ENCODE peak calls at places on chromosomes 7 and 10, in nine cellular contexts. B is spleen, Y is right lobe of liver, V is body of pancreas, A is A549, E is tibial nerve, J is Peyer's patch, S is uterus, Z is transverse colon. C is an unnamed sample.
A peak's percentile ranks its signal among the peaks of the same experiment; 100 is the strongest.

GRCh38 chr10:49649294-49649693 is 30.2 kb upstream of the C10orf53 start:
- DNase-seq in B (no peak), Y (no peak), V (no peak), A (no peak), E (no peak), J (peak; percentile 44), S (no peak), Z (no peak), C (no peak)

GRCh38 chr7:124188576-124188975 is 155.7 kb upstream of the TMEM229A start:
- DNase-seq in B (no peak), Y (no peak), V (no peak), A (no peak), E (no peak), J (no peak), S (no peak), Z (no peak), C (no peak)

GRCh38 chr10:33914746-33915145 is 580.3 kb upstream of the NRP1 start:
- DNase-seq in B (no peak), Y (no peak), V (no peak), A (no peak), E (no peak), J (no peak), S (no peak), Z (no peak), C (no peak)

GRCh38 chr7:19239951-19240350 is 94.7 kb upstream of the FERD3L start:
- DNase-seq in B (no peak), Y (no peak), V (no peak), A (no peak), E (no peak), J (no peak), S (no peak), Z (no peak), C (no peak)

GRCh38 chr10:77266242-77266641 is 371.4 kb downstream of the KCNMA1 start:
- DNase-seq in B (no peak), Y (no peak), V (peak; percentile 58), A (no peak), E (no peak), J (no peak), S (no peak), Z (no peak), C (no peak)

GRCh38 chr10:18157909-18158308 is 17.7 kb downstream of the CACNB2 start:
- DNase-seq in B (no peak), Y (no peak), V (no peak), A (no peak), E (no peak), J (no peak), S (no peak), Z (no peak), C (no peak)

GRCh38 chr10:95391570-95392249 is 100.9 kb upstream of the PDLIM1 start:
- DNase-seq in B (no peak), Y (no peak), V (no peak), A (peak; percentile 8), E (no peak), J (no peak), S (no peak), Z (no peak), C (no peak)

GRCh38 chr7:14924398-14924797 is 21.8 kb upstream of the DGKB start:
- DNase-seq in B (no peak), Y (no peak), V (no peak), A (no peak), E (no peak), J (no peak), S (no peak), Z (no peak), C (no peak)

GRCh38 chr7:64174941-64175340 is 32.1 kb upstream of the ZNF735 start:
- DNase-seq in B (no peak), Y (no peak), V (no peak), A (no peak), E (no peak), J (no peak), S (no peak), Z (no peak), C (no peak)

GRCh38 chr10:115417585-115418265 is 324.6 kb downstream of the ATRNL1 start:
- DNase-seq in B (no peak), Y (no peak), V (peak; percentile 16), A (peak; percentile 10), E (no peak), J (peak; percentile 50), S (no peak), Z (peak; percentile 8), C (peak; percentile 59)

DNA sequence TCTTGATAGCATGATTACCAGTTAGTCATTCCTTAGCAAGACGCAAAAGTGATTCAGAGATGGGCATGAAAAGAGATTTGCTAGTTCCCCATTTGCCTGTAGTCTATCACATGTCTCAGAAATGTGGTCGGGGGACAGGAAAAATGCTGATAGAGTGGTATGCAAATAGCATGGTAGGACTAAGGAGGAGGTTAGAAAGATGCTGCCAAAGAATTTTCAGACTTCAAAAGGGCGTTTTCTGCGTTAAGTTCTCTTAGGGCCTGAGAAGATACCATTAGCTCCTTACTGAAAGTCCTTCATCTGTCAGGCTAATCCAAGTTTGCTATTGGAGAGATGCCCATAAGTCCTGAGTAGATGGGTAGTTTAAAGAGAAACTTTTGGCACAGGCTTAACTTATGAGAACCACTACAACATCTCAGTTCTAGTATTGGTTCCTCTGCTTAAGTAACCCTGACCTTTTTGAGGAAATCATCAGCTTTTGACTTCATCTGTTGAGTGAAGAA is 2.7 kb downstream of the CALD1 start:
- DNase-seq in B (no peak), Y (no peak), V (no peak), A (no peak), E (no peak), J (no peak), S (no peak), Z (no peak), C (no peak)
- TF ChIP-seq POLR2A in B (no peak), Y (no peak), V (no peak), A (no peak), E (no peak), J (no peak), S (no peak), Z (no peak), C (no peak)

DNA sequence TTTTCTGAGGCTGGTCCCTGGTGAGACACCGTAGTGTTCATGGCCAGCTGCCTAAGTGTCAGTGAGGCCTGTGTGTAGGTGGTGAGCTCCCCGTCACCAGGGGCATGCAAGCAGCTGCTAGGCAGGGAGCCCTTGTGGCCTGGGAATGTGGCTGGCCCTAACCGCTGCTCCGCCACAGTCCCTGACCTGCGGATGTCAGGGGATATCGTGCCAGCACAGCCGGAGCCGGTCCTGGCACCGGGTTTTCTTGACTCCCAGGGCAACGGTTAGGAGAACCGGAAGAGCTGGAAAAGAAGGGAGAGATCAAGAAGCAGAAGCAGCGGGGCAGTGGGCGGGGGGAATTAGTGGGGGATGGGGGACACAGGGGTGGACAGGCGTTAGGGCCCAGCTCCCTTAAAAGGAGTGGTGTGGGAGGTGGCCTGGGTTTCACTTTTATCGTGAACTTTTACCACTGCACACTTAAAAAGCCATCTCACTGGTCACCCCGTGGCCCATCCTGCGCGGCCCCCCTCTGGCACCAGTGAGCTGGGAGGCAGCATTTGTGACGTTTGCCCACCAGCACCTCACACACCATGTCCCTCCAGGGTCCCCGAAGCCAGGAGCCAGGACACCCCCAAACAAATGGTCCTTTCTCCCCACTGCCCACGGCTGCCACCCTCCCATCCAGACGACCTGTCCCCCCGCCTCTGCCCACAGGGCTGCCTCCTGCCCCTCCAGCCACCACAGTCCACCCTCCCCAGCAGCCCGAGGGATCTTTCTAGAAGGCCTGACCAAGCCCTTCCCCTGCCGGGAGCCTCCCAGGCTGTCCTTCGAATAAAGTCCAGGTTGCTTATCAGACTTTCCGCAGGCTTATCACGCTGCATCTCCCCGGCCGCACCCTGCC is 1.7 kb upstream of the MICALL2 start:
- DNase-seq in B (peak; percentile 89), Y (peak; percentile 87), V (peak; percentile 81), A (peak; percentile 44), E (peak; percentile 33), J (peak; percentile 85), S (peak; percentile 62), Z (peak; percentile 81), C (peak; percentile 83)
- TF ChIP-seq POLR2A in B (no peak), Y (no peak), V (peak; percentile 33), A (no peak), E (peak; percentile 35), J (peak; percentile 57), S (no peak), Z (peak; percentile 70), C (peak; percentile 30)

GRCh38 chr7:139340808-139341057 is 404 bp upstream of the FMC1 start:
- DNase-seq in B (peak; percentile 92), Y (no peak), V (no peak), A (no peak), E (peak; percentile 58), J (no peak), S (peak; percentile 82), Z (no peak), C (no peak)

GRCh38 chr7:139340037-139340807 is 915 bp upstream of the FMC1 start:
- DNase-seq in B (peak; percentile 99), Y (peak; percentile 98), V (peak; percentile 99), A (peak; percentile 95), E (peak; percentile 100), J (peak; percentile 100), S (peak; percentile 100), Z (peak; percentile 99), C (peak; percentile 99)

GRCh38 chr7:139339698-139340036 is 1.5 kb upstream of the FMC1 start:
- DNase-seq in B (no peak), Y (no peak), V (no peak), A (no peak), E (no peak), J (no peak), S (no peak), Z (no peak), C (no peak)

GRCh38 chr7:139341776-139342244 is 673 bp downstream of the FMC1 start:
- DNase-seq in B (peak; percentile 12), Y (no peak), V (no peak), A (peak; percentile 90), E (no peak), J (no peak), S (no peak), Z (no peak), C (no peak)

GRCh38 chr7:139341058-139341775 is at the start of gene FMC1:
- DNase-seq in B (peak; percentile 96), Y (peak; percentile 96), V (peak; percentile 96), A (peak; percentile 62), E (peak; percentile 88), J (peak; percentile 96), S (peak; percentile 95), Z (peak; percentile 94), C (peak; percentile 95)
- TF ChIP-seq POLR2A in B (peak; percentile 16), Y (peak; percentile 87), V (peak; percentile 95), A (peak; percentile 61), E (peak; percentile 88), J (peak; percentile 29), S (peak; percentile 77), Z (peak; percentile 79), C (peak; percentile 95)

GRCh38 chr10:11285171-11285570 is 267.5 kb downstream of the CELF2 start:
- DNase-seq in B (no peak), Y (no peak), V (no peak), A (no peak), E (no peak), J (no peak), S (no peak), Z (no peak), C (no peak)

GRCh38 chr10:11282156-11282555 is 264.5 kb downstream of the CELF2 start:
- DNase-seq in B (no peak), Y (no peak), V (no peak), A (no peak), E (no peak), J (no peak), S (no peak), Z (no peak), C (no peak)

GRCh38 chr10:11286261-11286989 is 268.8 kb downstream of the CELF2 start:
- DNase-seq in B (no peak), Y (no peak), V (no peak), A (no peak), E (no peak), J (no peak), S (no peak), Z (no peak), C (no peak)

GRCh38 chr10:11282661-11283060 is 265.0 kb downstream of the CELF2 start:
- DNase-seq in B (no peak), Y (no peak), V (no peak), A (no peak), E (no peak), J (no peak), S (no peak), Z (no peak), C (no peak)

GRCh38 chr10:11284291-11285085 is 266.8 kb downstream of the CELF2 start:
- DNase-seq in B (no peak), Y (no peak), V (no peak), A (no peak), E (no peak), J (no peak), S (no peak), Z (no peak), C (no peak)
- TF ChIP-seq POLR2A in B (no peak), Y (no peak), V (no peak), A (no peak), E (no peak), J (no peak), S (no peak), Z (no peak), C (no peak)

C was measured in erythroblast.